ENCODE peak calls at places on chromosomes 5 and 9, in four cellular contexts. A is adipocyte, F is kidney, W is HAP-1. Z is an unnamed sample.

GRCh38 chr5:131795879-131796792 is 681 bp downstream of the FNIP1 start:
- DNase-seq in W (peak), A (peak), F (peak), Z (peak)

GRCh38 chr5:111530298-111530740 is 18.0 kb upstream of the STARD4 start:
- DNase-seq in A (no peak), W (peak), F (peak), Z (peak)

GRCh38 chr5:107365355-107366109 is 305.2 kb downstream of the EFNA5 start:
- DNase-seq in W (no peak), F (no peak), A (no peak), Z (no peak)

GRCh38 chr5:115151208-115151805 is 18.4 kb downstream of the TRIM36 start:
- DNase-seq in F (no peak), W (no peak), A (no peak), Z (no peak)

GRCh38 chr9:87498046-87498815 is 564 bp downstream of the DAPK1 start:
- DNase-seq in A (peak), W (peak), F (peak), Z (peak)

GRCh38 chr9:114000671-114001409 is 77.3 kb downstream of the AMBP start:
- DNase-seq in W (peak), F (peak), A (no peak), Z (no peak)

GRCh38 chr5:20678814-20679298 is 690.9 kb upstream of the CDH18 start:
- DNase-seq in W (no peak), F (no peak), A (peak), Z (no peak)

GRCh38 chr9:21994526-21994995 is at the start of gene CDKN2B-AS1:
- DNase-seq in F (peak), A (peak), W (peak), Z (peak)

GRCh38 chr5:103475629-103476240 is 86.9 kb downstream of the NUDT12 start:
- DNase-seq in A (peak), W (no peak), F (no peak), Z (no peak)

GRCh38 chr5:82551840-82552385 is 273.8 kb upstream of the RPS23 start:
- DNase-seq in F (no peak), W (no peak), A (peak), Z (no peak)

GRCh38 chr5:150508021-150508640 is at the start of gene NDST1:
- DNase-seq in W (no peak), F (no peak), A (no peak), Z (peak)

GRCh38 chr9:38227061-38227540 is 158.1 kb upstream of the SHB start:
- DNase-seq in F (peak), W (peak), A (peak), Z (peak)

GRCh38 chr5:133967715-133968056 is 739 bp downstream of the C5orf15 start:
- DNase-seq in W (no peak), A (peak), F (no peak), Z (no peak)

GRCh38 chr9:83274787-83275186 is 211.8 kb upstream of the RASEF start:
- DNase-seq in A (no peak), F (no peak), W (no peak), Z (no peak)

GRCh38 chr9:88378317-88378716 is 9.9 kb upstream of the SPIN1 start:
- DNase-seq in F (no peak), W (no peak), A (no peak), Z (no peak)

GRCh38 chr9:78121488-78121887 is 89.9 kb upstream of the GNAQ start:
- DNase-seq in F (peak), W (peak), A (peak), Z (peak)

GRCh38 chr5:142313693-142314092 is 11.1 kb downstream of the SPRY4 start:
- DNase-seq in F (no peak), W (no peak), A (peak), Z (no peak)

GRCh38 chr9:115191667-115192066 is 73.7 kb upstream of the TNC start:
- DNase-seq in W (no peak), A (no peak), F (no peak), Z (no peak)

GRCh38 chr9:126504977-126505455 is 108.7 kb upstream of the LMX1B start:
- DNase-seq in W (no peak), F (peak), A (no peak), Z (peak)

GRCh38 chr9:131160416-131161112 is 35.2 kb downstream of the NUP214 start:
- DNase-seq in W (no peak), F (no peak), A (no peak), Z (no peak)

GRCh38 chr9:127137640-127138360 is 15.4 kb upstream of the ANGPTL2 start:
- DNase-seq in A (no peak), W (no peak), F (no peak), Z (no peak)

GRCh38 chr9:89312154-89312616 is 1.2 kb downstream of the CKS2 start:
- DNase-seq in F (no peak), W (peak), A (peak), Z (no peak)

GRCh38 chr5:181176258-181176952 is 28.6 kb downstream of the TRIM7 start:
- DNase-seq in A (no peak), W (no peak), F (no peak), Z (no peak)

GRCh38 chr9:36762958-36763357 is 190.3 kb downstream of the MELK start:
- DNase-seq in A (no peak), F (no peak), W (peak), Z (no peak)

GRCh38 chr5:131792900-131793299 is 3.9 kb downstream of the FNIP1 start:
- DNase-seq in F (no peak), A (no peak), W (no peak), Z (no peak)

GRCh38 chr5:36414869-36415282 is 113.2 kb upstream of the RANBP3L start:
- DNase-seq in W (peak), F (no peak), A (peak), Z (no peak)

GRCh38 chr9:95057121-95057520 is 260.4 kb downstream of the FANCC start:
- DNase-seq in A (peak), W (no peak), F (no peak), Z (no peak)

GRCh38 chr5:53376853-53377252 is 103.6 kb upstream of the FST start:
- DNase-seq in A (no peak), W (no peak), F (no peak), Z (no peak)

GRCh38 chr9:134066923-134067851 is 639 bp downstream of the BRD3 start:
- DNase-seq in W (peak), A (peak), F (peak), Z (peak)

GRCh38 chr5:175772747-175773533 is 98.4 kb upstream of the CPLX2 start:
- DNase-seq in A (no peak), F (no peak), W (peak), Z (no peak)

GRCh38 chr5:142492781-142493281 is 168.0 kb upstream of the SPRY4 start:
- DNase-seq in A (peak), F (no peak), W (no peak), Z (no peak)

GRCh38 chr9:15355669-15356068 is 48.7 kb upstream of the TTC39B start:
- DNase-seq in A (no peak), W (no peak), F (no peak), Z (no peak)

GRCh38 chr5:177109810-177110209 is 23.1 kb downstream of the FGFR4 start:
- DNase-seq in A (no peak), W (no peak), F (peak), Z (no peak)

GRCh38 chr5:114789773-114790402 is 379.8 kb downstream of the TRIM36 start:
- DNase-seq in F (no peak), A (peak), W (no peak), Z (no peak)

GRCh38 chr5:131952286-131952857 is 6.9 kb upstream of the MEIKIN start:
- DNase-seq in W (no peak), A (peak), F (no peak), Z (no peak)

GRCh38 chr9:20437466-20437865 is 184.8 kb downstream of the MLLT3 start:
- DNase-seq in W (no peak), A (peak), F (no peak), Z (no peak)

DNA sequence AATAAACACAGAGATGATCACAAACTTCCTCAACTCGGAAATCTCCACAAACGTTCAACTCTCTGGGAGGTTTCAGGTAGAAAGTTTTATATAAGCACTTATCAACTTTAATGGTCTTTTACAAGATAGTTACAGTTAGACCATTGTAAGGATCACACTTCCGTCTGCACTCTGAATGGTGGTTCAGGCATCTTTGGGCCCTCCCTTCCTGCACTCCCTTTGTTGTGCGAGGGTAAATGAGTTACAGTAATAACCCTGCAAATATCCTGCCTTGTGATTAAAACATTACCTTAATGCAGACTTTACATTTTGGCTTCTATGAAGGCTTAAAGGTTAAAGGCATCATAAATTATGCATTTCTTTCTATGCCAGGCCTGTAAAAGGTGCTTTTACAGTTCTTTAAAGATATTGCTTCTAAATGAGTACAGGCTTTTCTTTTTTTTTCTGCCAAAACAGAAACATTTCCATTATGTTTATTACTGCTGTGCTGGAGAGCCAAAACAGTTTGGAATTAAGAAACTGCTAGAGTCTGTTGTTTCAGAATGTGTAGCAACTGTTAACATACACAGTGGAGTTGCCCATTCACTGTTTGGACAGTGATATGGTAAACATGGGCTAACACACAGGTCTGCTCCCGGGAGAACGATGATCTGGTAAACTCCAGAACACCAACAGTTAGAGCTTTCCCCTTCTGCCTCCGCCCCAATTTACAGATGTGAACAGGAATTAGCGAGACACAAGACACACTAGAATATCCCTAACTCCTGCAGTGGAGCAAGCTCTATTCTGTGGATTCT is 1.1 kb downstream of the PRUNE2 start:
- DNase-seq in A (no peak), F (no peak), W (no peak), Z (no peak)
- H3K4me3 ChIP-seq in A (peak), F (peak), W (no peak), Z (peak)

DNA sequence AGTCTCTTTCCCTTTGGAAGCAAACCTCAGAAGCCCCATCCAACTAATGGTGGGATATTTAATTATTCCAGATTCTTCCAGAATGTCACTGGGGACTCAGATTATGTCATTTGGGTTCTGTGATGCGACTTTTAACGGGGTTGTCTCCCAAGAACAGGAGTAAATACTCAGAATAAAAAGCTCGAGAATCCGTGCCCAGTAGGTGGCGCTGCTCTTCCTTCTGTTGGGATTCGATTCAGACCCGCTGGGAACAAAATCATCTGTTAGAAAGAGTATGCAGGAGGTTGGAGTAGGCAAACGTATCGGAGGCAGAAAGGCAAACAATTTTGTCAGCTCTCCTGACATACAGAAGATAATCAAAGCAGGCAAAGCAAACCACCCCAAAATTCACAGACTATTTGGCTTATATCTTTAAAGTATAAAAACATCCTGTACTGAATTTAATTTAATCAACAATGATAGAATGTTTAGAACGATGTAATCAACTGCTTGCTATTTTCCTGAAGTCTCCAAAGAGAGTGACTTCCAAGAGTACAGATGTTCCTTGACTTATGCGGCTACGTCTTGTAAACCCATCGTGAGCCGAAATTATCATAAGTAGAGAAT is 169.9 kb upstream of the RAI14 start:
- DNase-seq in F (peak), W (peak), A (peak), Z (peak)
- H3K4me3 ChIP-seq in F (no peak), W (no peak), A (peak), Z (no peak)

DNA sequence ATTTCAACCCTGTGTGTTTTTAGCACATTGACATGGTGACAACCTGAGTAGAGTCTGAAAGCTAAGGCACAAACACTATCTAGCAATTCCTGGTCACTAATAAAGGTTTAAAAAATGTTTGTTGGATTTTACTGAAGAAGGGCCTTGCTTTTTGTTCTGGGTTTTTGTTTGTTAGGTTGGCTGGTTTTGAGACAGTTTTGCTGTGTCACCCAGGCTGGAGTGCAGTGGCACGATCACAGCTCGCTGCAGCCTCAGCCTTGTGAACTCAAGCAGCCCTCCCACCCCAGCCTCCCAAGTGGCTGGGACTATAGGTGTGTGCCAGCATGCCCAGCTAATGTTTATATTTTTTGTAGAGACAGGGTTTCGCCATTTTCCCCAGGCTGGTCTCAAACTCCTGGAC is 39.0 kb downstream of the PRKACG start:
- DNase-seq in F (no peak), W (no peak), A (no peak), Z (no peak)
- H3K4me3 ChIP-seq in F (no peak), W (no peak), A (no peak), Z (peak)

GRCh38 chr9:130028493-130029222 is 14.3 kb downstream of the FNBP1 start:
- DNase-seq in W (no peak), F (no peak), A (no peak), Z (no peak)
- H3K4me3 ChIP-seq in W (no peak), F (no peak), A (no peak), Z (no peak)

GRCh38 chr9:35538361-35539234 is 48.7 kb downstream of the RUSC2 start:
- DNase-seq in F (peak), W (no peak), A (peak), Z (peak)
- H3K4me3 ChIP-seq in F (peak), W (no peak), A (peak), Z (peak)

DNA sequence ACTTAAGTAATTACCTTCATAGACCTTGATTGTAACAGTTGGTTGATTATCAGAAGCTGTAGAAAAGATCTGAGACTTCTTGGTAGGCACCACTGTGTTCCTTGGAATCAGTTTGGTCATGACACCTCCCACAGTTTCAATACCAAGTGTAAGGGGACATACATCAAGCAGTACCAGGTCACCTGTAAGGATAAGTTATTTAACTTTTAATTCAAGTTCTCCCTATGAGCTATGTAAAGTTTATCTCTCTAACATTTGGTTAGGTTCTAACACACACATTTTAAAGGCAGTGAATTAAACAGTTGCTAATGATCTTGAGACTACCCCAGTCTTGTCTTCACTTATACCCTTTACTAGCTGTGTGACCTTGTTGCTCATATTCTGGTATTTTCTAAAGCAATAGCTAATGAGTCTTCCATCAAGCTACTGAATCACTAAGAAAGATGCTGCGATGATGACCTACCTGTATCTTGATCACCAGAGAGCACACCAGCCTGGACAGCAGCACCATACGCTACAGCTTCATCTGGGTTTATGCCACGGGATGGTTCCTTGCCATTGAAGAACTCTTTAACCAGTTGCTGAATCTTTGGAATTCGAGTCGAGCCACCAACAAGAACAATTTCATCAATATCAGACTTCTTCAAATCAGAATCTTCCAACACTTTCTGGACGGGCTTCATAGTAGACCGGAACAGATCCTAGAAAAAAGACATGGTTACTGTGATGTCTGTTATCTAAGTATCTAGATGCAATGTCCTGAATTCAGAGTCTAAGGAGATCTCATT is 2.8 kb downstream of the HSPA5 start:
- DNase-seq in F (no peak), A (no peak), W (no peak), Z (no peak)
- H3K4me3 ChIP-seq in F (peak), A (peak), W (no peak), Z (peak)

GRCh38 chr5:172765766-172766286 is 5.2 kb downstream of the DUSP1 start:
- DNase-seq in W (no peak), A (no peak), F (no peak), Z (no peak)

GRCh38 chr5:172763120-172763464 is 7.9 kb downstream of the DUSP1 start:
- DNase-seq in F (no peak), W (no peak), A (no peak), Z (no peak)

GRCh38 chr5:172762214-172763119 is 8.5 kb downstream of the DUSP1 start:
- DNase-seq in W (no peak), A (no peak), F (no peak), Z (no peak)

GRCh38 chr5:172766287-172767104 is 4.5 kb downstream of the DUSP1 start:
- DNase-seq in A (peak), W (peak), F (peak), Z (peak)

DNA sequence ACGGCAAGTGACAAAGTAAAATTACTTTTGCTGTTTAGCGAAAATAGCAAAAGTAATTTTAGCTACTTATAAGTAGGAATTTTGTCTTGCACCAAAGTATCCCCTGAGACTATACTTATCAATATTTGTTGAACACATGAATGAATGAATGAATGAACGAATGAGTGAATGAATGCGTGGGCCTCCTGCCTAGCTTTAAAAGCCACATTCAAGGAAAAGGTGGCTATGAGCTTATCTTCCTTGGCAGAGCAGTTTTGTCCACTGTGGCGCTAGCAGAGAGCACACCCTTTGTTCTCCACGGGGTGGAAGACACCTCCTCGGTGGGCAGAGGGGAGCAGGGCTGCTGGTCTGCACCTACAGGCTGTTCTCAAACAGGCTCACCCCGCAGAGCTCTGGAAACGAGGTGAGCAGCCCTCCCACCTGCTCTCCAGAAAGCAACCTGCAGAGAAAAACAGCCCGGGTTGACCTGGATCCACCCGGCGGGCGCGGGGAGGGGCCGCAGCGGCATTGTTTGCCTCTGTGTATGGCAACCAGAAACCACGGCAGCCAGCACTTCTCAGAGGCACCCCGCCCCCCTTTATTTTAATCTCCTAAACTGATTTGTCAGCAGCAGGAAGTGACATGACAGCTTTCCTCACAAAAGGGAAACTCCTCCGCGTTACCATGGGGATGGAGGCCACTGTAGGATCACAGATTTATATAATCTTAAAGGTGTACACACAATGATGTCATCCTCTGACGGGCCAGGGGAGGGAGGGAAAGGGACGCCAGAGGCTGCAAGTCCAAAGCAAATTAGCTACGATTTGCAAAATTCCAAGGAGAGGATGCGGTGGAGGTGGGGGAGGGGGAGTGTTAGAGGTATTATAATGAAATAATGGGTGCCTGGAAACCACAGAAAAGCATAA is 5.9 kb downstream of the DUSP1 start:
- DNase-seq in W (peak), A (peak), F (peak), Z (peak)
- H3K4me3 ChIP-seq in W (peak), A (peak), F (peak), Z (peak)

Z was measured in lower lobe of right lung.